ENCODE peak calls at places on chromosomes 6 and 20, in seven cellular contexts. Y is progenitor cell of endocrine pancreas; K is HEK293T; N is CD4-positive, CD25-positive, alpha-beta regulatory T cell; W is Daoy; B is NAMALWA; H is heart right ventricle. O is an unnamed sample.

GRCh38 chr20:58349586-58349985 is 39.4 kb upstream of the VAPB start:
- DNase-seq in Y (no peak), K (peak; percentile 14), N (no peak), W (peak; percentile 58), B (no peak), H (no peak), O (no peak)

GRCh38 chr6:111604259-111605099 is 1.2 kb downstream of the TRAF3IP2 start:
- DNase-seq in Y (no peak), K (peak; percentile 30), N (no peak), W (peak; percentile 78), B (peak; percentile 9), H (peak; percentile 58), O (no peak)

GRCh38 chr20:20594171-20594530 is 118.3 kb downstream of the RALGAPA2 start:
- DNase-seq in Y (no peak), K (no peak), N (peak; percentile 6), W (no peak), B (peak; percentile 59), H (no peak), O (no peak)

GRCh38 chr6:51339728-51340127 is 521.1 kb downstream of the TFAP2B start:
- DNase-seq in Y (no peak), K (no peak), N (no peak), W (peak; percentile 3), B (no peak), H (no peak), O (no peak)

GRCh38 chr6:45625191-45625664 is 247.5 kb upstream of the SUPT3H start:
- DNase-seq in Y (no peak), K (no peak), N (no peak), W (peak; percentile 86), B (no peak), H (no peak), O (no peak)

GRCh38 chr20:21099653-21100589 is 6.2 kb downstream of the LINC00237 start:
- DNase-seq in Y (no peak), K (no peak), N (peak; percentile 39), W (peak; percentile 79), B (peak; percentile 53), H (peak; percentile 31), O (no peak)

GRCh38 chr6:144585217-144585814 is 300.2 kb downstream of the UTRN start:
- DNase-seq in Y (peak; percentile 10), K (peak; percentile 29), N (no peak), W (peak; percentile 34), B (peak; percentile 67), H (no peak), O (no peak)

GRCh38 chr6:136788069-136788902 is 4.0 kb downstream of the MAP3K5 start:
- DNase-seq in Y (no peak), K (no peak), N (peak; percentile 83), W (peak; percentile 48), B (peak; percentile 67), H (no peak), O (no peak)

GRCh38 chr6:141254336-141254735 is 878.4 kb upstream of the GJE1 start:
- DNase-seq in Y (no peak), K (no peak), N (no peak), W (no peak), B (no peak), H (no peak), O (no peak)

GRCh38 chr20:32964575-32964974 is 39.7 kb downstream of the SUN5 start:
- DNase-seq in Y (no peak), K (no peak), N (no peak), W (no peak), B (no peak), H (no peak), O (no peak)

O was measured in GOT3.